ENCODE peak calls at places on chromosome 7, in five cellular contexts. L is astrocyte of the spinal cord, K is mesendoderm, M is heart right ventricle, B is sciatic nerve. D is an unnamed sample.

GRCh38 chr7:773622-773915 is 46.5 kb upstream of the PRKAR1B start:
- DNase-seq in M (no peak), L (no peak), K (no peak), B (no peak), D (no peak)

GRCh38 chr7:29091121-29091601 is 55.2 kb downstream of the CPVL start:
- DNase-seq in B (no peak), K (peak), L (no peak), M (peak), D (no peak)

GRCh38 chr7:22781230-22781711 is 41.4 kb downstream of the TOMM7 start:
- DNase-seq in L (peak), B (no peak), M (no peak), K (peak), D (no peak)

GRCh38 chr7:157136372-157136771 is 2.4 kb upstream of the UBE3C start:
- DNase-seq in K (peak), M (no peak), B (no peak), L (peak), D (no peak)

GRCh38 chr7:155787171-155787851 is 25.0 kb downstream of the SHH start:
- DNase-seq in K (no peak), B (peak), M (no peak), L (no peak), D (peak)

GRCh38 chr7:5396999-5397656 is 26.5 kb downstream of the TNRC18 start:
- DNase-seq in M (peak), L (peak), K (peak), B (peak), D (peak)

GRCh38 chr7:55044791-55045190 is 26.0 kb downstream of the EGFR start:
- DNase-seq in M (no peak), L (no peak), B (no peak), K (no peak), D (no peak)

GRCh38 chr7:131505636-131506557 is 50.5 kb downstream of the PODXL start:
- DNase-seq in B (no peak), M (no peak), K (no peak), L (no peak), D (no peak)

GRCh38 chr7:112453505-112454171 is 3.4 kb downstream of the IFRD1 start:
- DNase-seq in B (no peak), K (no peak), L (peak), M (no peak), D (no peak)

GRCh38 chr7:98084631-98085030 is 22.0 kb upstream of the LMTK2 start:
- DNase-seq in L (no peak), K (no peak), B (no peak), M (no peak), D (no peak)

GRCh38 chr7:129864042-129864441 is 88.7 kb downstream of the UBE2H start:
- DNase-seq in B (no peak), M (no peak), L (peak), K (no peak), D (no peak)

GRCh38 chr7:2758673-2759603 is 70.9 kb downstream of the AMZ1 start:
- DNase-seq in B (no peak), L (no peak), K (no peak), M (no peak), D (no peak)

GRCh38 chr7:55178863-55179773 is 160.3 kb downstream of the EGFR start:
- DNase-seq in L (no peak), K (no peak), M (no peak), B (peak), D (no peak)

GRCh38 chr7:15832996-15833395 is 146.5 kb upstream of the MEOX2 start:
- DNase-seq in L (no peak), B (peak), K (no peak), M (peak), D (no peak)

GRCh38 chr7:116710764-116711452 is 38.9 kb downstream of the MET start:
- DNase-seq in M (no peak), K (no peak), B (no peak), L (no peak), D (no peak)

GRCh38 chr7:157892751-157893150 is 555.9 kb downstream of the DNAJB6 start:
- DNase-seq in L (no peak), M (no peak), K (no peak), B (no peak), D (peak)

GRCh38 chr7:131122394-131122793 is 205.3 kb upstream of the MKLN1 start:
- DNase-seq in B (no peak), L (no peak), M (no peak), K (no peak), D (no peak)

GRCh38 chr7:88040694-88041093 is 106.6 kb downstream of the ADAM22 start:
- DNase-seq in L (peak), B (no peak), K (peak), M (no peak), D (no peak)

GRCh38 chr7:150737265-150738055 is at the start of gene GIMAP5:
- DNase-seq in L (no peak), M (no peak), K (no peak), B (no peak), D (peak)

GRCh38 chr7:131182446-131183075 is 145.1 kb upstream of the MKLN1 start:
- DNase-seq in L (no peak), M (no peak), B (no peak), K (no peak), D (no peak)

GRCh38 chr7:154647625-154648024 is 355.3 kb downstream of the PAXIP1 start:
- DNase-seq in B (no peak), L (no peak), M (no peak), K (no peak), D (no peak)

GRCh38 chr7:45888993-45889366 is 692 bp downstream of the IGFBP1 start:
- DNase-seq in B (no peak), K (peak), L (no peak), M (no peak), D (no peak)

GRCh38 chr7:7639847-7640220 is 718 bp upstream of the UMAD1 start:
- DNase-seq in B (no peak), L (no peak), M (no peak), K (no peak), D (no peak)

GRCh38 chr7:65001291-65001814 is 5.1 kb downstream of the ERV3-1 start:
- DNase-seq in K (no peak), M (no peak), L (no peak), B (no peak), D (no peak)

GRCh38 chr7:142945001-142945400 is 5.7 kb downstream of the LLCFC1 start:
- DNase-seq in K (no peak), L (no peak), M (no peak), B (no peak), D (no peak)

GRCh38 chr7:76048668-76048988 is 722 bp downstream of the MDH2 start:
- DNase-seq in L (no peak), B (no peak), K (peak), M (no peak), D (no peak)

D was measured in spleen.